ENCODE peak calls at places on chromosome 2, in ten cellular contexts. G, J, D, E, V, O, H, Q, R and K are unnamed samples.

GRCh38 chr2:33765122-33765521 is 166.0 kb upstream of the FAM98A start:
- DNase-seq in J (no peak), H (no peak), V (no peak), R (no peak), D (peak), Q (peak), O (no peak), G (no peak), E (no peak), K (no peak)

GRCh38 chr2:28828382-28828781 is 17.7 kb downstream of the SPDYA start:
- DNase-seq in J (no peak), G (no peak), H (no peak), Q (no peak), E (no peak), R (peak), D (no peak), O (no peak), V (no peak), K (no peak)

GRCh38 chr2:38376346-38376682 is 759 bp downstream of the ATL2 start:
- DNase-seq in O (no peak), G (peak), R (peak), J (peak), Q (peak), H (no peak), D (peak), E (no peak), V (no peak), K (peak)

GRCh38 chr2:174004900-174005605 is 39.9 kb upstream of the SP3 start:
- DNase-seq in R (peak), Q (no peak), J (no peak), D (no peak), V (no peak), O (no peak), H (peak), E (no peak), G (peak), K (no peak)

GRCh38 chr2:31859959-31860358 is 150.8 kb downstream of the MEMO1 start:
- DNase-seq in V (no peak), E (no peak), O (no peak), R (no peak), H (no peak), J (no peak), D (no peak), G (no peak), Q (no peak), K (no peak)

GRCh38 chr2:57759131-57759530 is 287.5 kb upstream of the VRK2 start:
- DNase-seq in G (no peak), E (no peak), R (no peak), V (no peak), Q (no peak), D (no peak), H (no peak), O (no peak), J (no peak), K (no peak)

GRCh38 chr2:128315122-128315828 is 3.4 kb downstream of the HS6ST1 start:
- DNase-seq in D (peak), H (no peak), V (peak), Q (peak), E (no peak), G (no peak), R (no peak), J (no peak), O (peak), K (no peak)

GRCh38 chr2:200466703-200467418 is 43.0 kb downstream of the KCTD18 start:
- DNase-seq in J (no peak), H (peak), E (peak), O (no peak), R (peak), Q (no peak), G (peak), D (no peak), V (no peak), K (no peak)

GRCh38 chr2:64654993-64655666 is 1.4 kb upstream of the SERTAD2 start:
- DNase-seq in H (no peak), G (no peak), O (no peak), Q (no peak), J (no peak), E (no peak), D (no peak), V (no peak), R (peak), K (no peak)

GRCh38 chr2:157747695-157748370 is 119.2 kb upstream of the ACVR1C start:
- DNase-seq in J (no peak), D (no peak), R (peak), E (no peak), V (peak), H (peak), Q (no peak), O (no peak), G (peak), K (no peak)

GRCh38 chr2:58571181-58571852 is 330.2 kb upstream of the FANCL start:
- DNase-seq in O (no peak), H (no peak), R (peak), V (peak), D (peak), E (no peak), G (peak), Q (peak), J (peak), K (peak)

GRCh38 chr2:54665436-54665856 is 58.0 kb upstream of the EML6 start:
- DNase-seq in V (peak), G (peak), Q (peak), E (peak), H (no peak), D (peak), O (no peak), J (peak), R (peak), K (no peak)

GRCh38 chr2:65077898-65078297 is 21.7 kb downstream of the CEP68 start:
- DNase-seq in H (no peak), E (no peak), D (no peak), O (no peak), Q (no peak), G (no peak), J (no peak), V (no peak), R (no peak), K (no peak)

GRCh38 chr2:230434677-230435324 is 18.8 kb downstream of the SP100 start:
- DNase-seq in H (no peak), G (no peak), V (no peak), O (no peak), D (no peak), Q (no peak), R (no peak), E (no peak), J (no peak), K (no peak)

GRCh38 chr2:45177870-45178269 is 168.6 kb upstream of the SIX2 start:
- DNase-seq in O (no peak), R (peak), V (no peak), H (no peak), G (peak), Q (no peak), D (no peak), E (no peak), J (no peak), K (peak)

GRCh38 chr2:37585982-37586621 is 85.3 kb downstream of the CDC42EP3 start:
- DNase-seq in J (peak), D (no peak), O (no peak), Q (no peak), G (peak), H (peak), E (no peak), V (no peak), R (peak), K (peak)

GRCh38 chr2:29317801-29318485 is 202.7 kb downstream of the CLIP4 start:
- DNase-seq in R (no peak), E (no peak), V (no peak), Q (no peak), O (no peak), H (no peak), J (no peak), G (no peak), D (no peak), K (no peak)

GRCh38 chr2:72024451-72025175 is 123.0 kb downstream of the CYP26B1 start:
- DNase-seq in J (peak), V (no peak), D (peak), H (no peak), E (no peak), R (no peak), G (no peak), O (no peak), Q (peak), K (no peak)

GRCh38 chr2:156399224-156399949 is 36.8 kb upstream of the GPD2 start:
- DNase-seq in H (no peak), G (peak), O (peak), D (peak), R (peak), Q (peak), J (peak), V (peak), E (no peak), K (peak)

GRCh38 chr2:80329491-80329890 is 24.9 kb upstream of the LRRTM1 start:
- DNase-seq in G (no peak), O (no peak), H (no peak), D (no peak), E (no peak), J (no peak), Q (no peak), V (no peak), R (no peak), K (no peak)

GRCh38 chr2:80326861-80327260 is 22.3 kb upstream of the LRRTM1 start:
- DNase-seq in R (no peak), H (no peak), G (no peak), E (no peak), V (no peak), Q (no peak), O (no peak), J (no peak), D (no peak), K (no peak)

GRCh38 chr2:80328033-80328635 is 23.6 kb upstream of the LRRTM1 start:
- DNase-seq in G (no peak), Q (no peak), E (no peak), D (peak), O (no peak), H (no peak), J (no peak), V (no peak), R (no peak), K (no peak)

GRCh38 chr2:80322958-80323357 is 18.4 kb upstream of the LRRTM1 start:
- DNase-seq in J (no peak), O (no peak), H (no peak), R (no peak), D (peak), Q (no peak), V (no peak), E (no peak), G (no peak), K (no peak)

GRCh38 chr2:80326214-80326613 is 21.7 kb upstream of the LRRTM1 start:
- DNase-seq in H (no peak), V (peak), R (peak), D (no peak), Q (no peak), G (peak), J (no peak), O (no peak), E (no peak), K (peak)
- TF ChIP-seq CTCF in H (no peak), V (peak), R (peak), D (peak), Q (peak), G (peak), J (no peak), O (peak), E (no peak), K (peak)

GRCh38 chr2:122148128-122148792 is 392.8 kb downstream of the TSN start:
- DNase-seq in O (no peak), Q (no peak), H (no peak), E (no peak), G (no peak), V (no peak), R (no peak), D (no peak), J (no peak), K (no peak)

GRCh38 chr2:122144884-122145283 is 389.4 kb downstream of the TSN start:
- DNase-seq in E (no peak), Q (no peak), O (no peak), G (no peak), R (no peak), H (no peak), J (no peak), V (no peak), D (no peak), K (no peak)

GRCh38 chr2:122150546-122150945 is 395.1 kb downstream of the TSN start:
- DNase-seq in J (no peak), O (no peak), R (no peak), Q (no peak), D (no peak), E (no peak), V (no peak), H (no peak), G (no peak), K (no peak)

GRCh38 chr2:122145805-122146204 is 390.4 kb downstream of the TSN start:
- DNase-seq in V (no peak), Q (no peak), O (no peak), H (no peak), J (no peak), E (no peak), G (no peak), R (no peak), D (no peak), K (no peak)
- H3K27ac ChIP-seq in V (no peak), Q (no peak), O (no peak), H (no peak), J (no peak), E (no peak), G (no peak), R (no peak), D (no peak), K (no peak)

GRCh38 chr2:129744649-129745048 is 234.8 kb upstream of the RAB6C start:
- DNase-seq in O (no peak), G (no peak), V (no peak), J (no peak), Q (peak), D (peak), R (no peak), E (no peak), H (no peak), K (no peak)
- TF ChIP-seq CTCF in O (no peak), G (no peak), V (no peak), J (no peak), Q (peak), D (peak), R (no peak), E (no peak), H (no peak), K (no peak)

DNA sequence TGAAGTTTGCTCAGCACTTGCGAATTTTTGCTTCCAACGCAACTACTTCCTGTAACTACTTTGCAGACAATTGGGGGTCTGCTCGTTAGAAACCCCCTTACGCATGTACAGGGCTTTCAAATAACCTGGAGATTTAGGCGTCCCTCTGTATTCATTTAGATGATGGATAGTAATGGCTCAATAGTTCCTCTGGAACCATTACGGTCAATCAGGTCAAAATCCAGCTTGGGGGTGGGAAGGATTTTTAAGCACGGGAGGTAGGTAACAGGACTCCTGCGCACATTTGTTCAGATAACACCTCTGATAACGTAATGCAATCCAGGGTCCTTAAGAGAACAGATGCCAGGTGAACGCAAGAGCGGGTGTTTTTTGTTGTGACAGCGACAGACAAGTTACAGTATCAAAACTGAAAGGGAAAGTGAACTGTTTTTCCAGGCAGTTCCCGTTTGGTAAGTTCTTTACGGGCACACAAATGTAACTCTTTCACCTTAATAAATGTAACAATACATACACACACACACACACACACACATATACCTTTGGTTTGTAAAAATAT is 3.7 kb upstream of the OSR1 start:
- DNase-seq in E (no peak), G (peak), H (no peak), D (no peak), V (peak), Q (no peak), J (no peak), O (no peak), R (no peak), K (no peak)
- H3K27ac ChIP-seq in E (no peak), G (peak), H (peak), D (no peak), V (peak), Q (no peak), J (peak), O (peak), R (no peak), K (peak)

DNA sequence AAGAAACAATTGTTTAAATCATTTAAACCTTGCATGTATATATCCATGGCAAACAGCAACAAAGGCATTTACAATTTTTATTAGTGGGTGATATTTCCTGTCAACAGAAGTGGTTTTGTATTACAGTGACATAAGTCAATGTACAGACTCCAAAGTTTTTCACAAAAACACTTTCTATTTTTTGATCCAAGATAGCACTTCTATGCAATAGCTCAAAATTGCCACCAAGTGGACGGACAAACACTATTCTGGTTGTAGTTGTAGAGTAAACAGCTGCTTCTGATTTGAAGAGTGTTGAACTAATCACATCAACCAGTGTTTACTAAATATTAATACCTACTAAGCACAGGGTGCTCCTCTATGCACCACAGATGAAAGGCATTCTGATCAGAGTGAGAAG is 421.4 kb downstream of the NCKAP5 start:
- DNase-seq in H (no peak), V (no peak), Q (no peak), D (no peak), J (no peak), G (peak), E (no peak), R (peak), O (no peak), K (no peak)
- TF ChIP-seq CTCF in H (no peak), V (peak), Q (no peak), D (no peak), J (no peak), G (peak), E (no peak), R (no peak), O (no peak), K (no peak)

GRCh38 chr2:109448946-109449788 is 164.6 kb downstream of the SEPTIN10 start:
- DNase-seq in V (peak), J (no peak), H (peak), E (no peak), D (peak), O (no peak), R (peak), Q (no peak), G (no peak), K (no peak)

GRCh38 chr2:109446531-109447131 is 167.1 kb downstream of the SEPTIN10 start:
- DNase-seq in R (no peak), D (peak), Q (no peak), J (no peak), V (peak), H (peak), E (no peak), G (no peak), O (no peak), K (no peak)

GRCh38 chr2:109447811-109448210 is 166.0 kb downstream of the SEPTIN10 start:
- DNase-seq in R (no peak), V (peak), E (no peak), O (no peak), J (no peak), Q (no peak), H (peak), G (no peak), D (peak), K (no peak)

GRCh38 chr2:109444916-109445315 is 168.8 kb downstream of the SEPTIN10 start:
- DNase-seq in R (no peak), O (no peak), D (no peak), V (no peak), J (no peak), Q (no peak), H (no peak), E (no peak), G (no peak), K (no peak)

DNA sequence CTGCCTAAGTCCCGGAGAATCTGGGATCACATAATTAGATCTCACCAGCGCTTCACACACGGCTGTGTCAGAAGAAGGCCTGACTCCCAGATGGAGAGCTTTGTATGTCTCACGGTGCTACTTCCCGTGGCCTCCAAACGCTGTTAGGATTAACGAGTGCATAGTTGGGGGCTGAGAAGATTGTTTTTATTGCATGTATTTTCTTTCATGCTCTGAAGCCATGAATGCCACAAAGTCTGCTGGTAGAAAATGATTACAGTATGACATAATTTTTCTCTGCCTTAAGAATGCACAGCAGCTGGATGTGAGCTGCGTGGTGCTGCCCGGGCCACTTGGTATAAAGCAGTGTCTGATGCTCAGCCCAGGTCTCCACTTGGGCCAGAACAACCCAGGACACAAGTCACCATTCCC is 166.5 kb downstream of the SEPTIN10 start:
- DNase-seq in O (no peak), H (peak), D (peak), E (no peak), J (no peak), Q (no peak), R (peak), G (peak), V (peak), K (no peak)
- H3K27ac ChIP-seq in O (no peak), H (peak), D (peak), E (no peak), J (no peak), Q (no peak), R (no peak), G (peak), V (peak), K (no peak)

GRCh38 chr2:25651066-25651465 is 22.3 kb downstream of the DTNB start:
- DNase-seq in E (no peak), O (no peak), Q (no peak), J (no peak), D (no peak), V (no peak), H (no peak), R (peak), G (peak), K (no peak)
- TF ChIP-seq CTCF in E (no peak), O (no peak), Q (no peak), J (no peak), D (no peak), V (no peak), H (no peak), R (no peak), G (no peak), K (no peak)